ENCODE peak calls at places on chromosomes 12 and 14, in seven cellular contexts. E is HFF-Myc, G is esophagus squamous epithelium, C is ovary, R is stomach, D is fibroblast of the aortic adventitia, Q is A549. W is an unnamed sample.

GRCh38 chr14:92516966-92517350 is 3.4 kb downstream of the RIN3 start:
- DNase-seq in E (no peak), G (no peak), C (no peak), R (no peak), D (no peak), Q (no peak), W (no peak)

GRCh38 chr12:122127839-122128238 is 46.2 kb downstream of the IL31 start:
- DNase-seq in E (no peak), G (no peak), C (no peak), R (no peak), D (no peak), Q (no peak), W (no peak)

GRCh38 chr14:99749142-99749541 is 44.1 kb upstream of the EML1 start:
- DNase-seq in E (no peak), G (no peak), C (no peak), R (no peak), D (no peak), Q (no peak), W (no peak)

GRCh38 chr14:81446279-81447007 is 46.3 kb upstream of the STON2 start:
- DNase-seq in E (no peak), G (no peak), C (no peak), R (no peak), D (peak; percentile 28), Q (no peak), W (no peak)

GRCh38 chr14:58560208-58560607 is 77.6 kb upstream of the DACT1 start:
- DNase-seq in E (no peak), G (no peak), C (no peak), R (no peak), D (peak; percentile 72), Q (no peak), W (no peak)

GRCh38 chr14:103607039-103607668 is 21.9 kb upstream of the KLC1 start:
- DNase-seq in E (peak; percentile 96), G (no peak), C (peak; percentile 76), R (peak; percentile 52), D (peak; percentile 85), Q (no peak), W (no peak)

GRCh38 chr12:51103977-51104376 is 20.6 kb upstream of the CSRNP2 start:
- DNase-seq in E (no peak), G (no peak), C (no peak), R (no peak), D (no peak), Q (no peak), W (no peak)

GRCh38 chr14:90383126-90383730 is 13.6 kb upstream of the CALM1 start:
- DNase-seq in E (peak; percentile 97), G (peak; percentile 93), C (peak; percentile 100), R (peak; percentile 100), D (peak; percentile 100), Q (peak; percentile 97), W (peak; percentile 99)

GRCh38 chr14:23041729-23042128 is 283 bp upstream of the PSMB11 start:
- DNase-seq in E (no peak), G (no peak), C (no peak), R (no peak), D (no peak), Q (no peak), W (no peak)

DNA sequence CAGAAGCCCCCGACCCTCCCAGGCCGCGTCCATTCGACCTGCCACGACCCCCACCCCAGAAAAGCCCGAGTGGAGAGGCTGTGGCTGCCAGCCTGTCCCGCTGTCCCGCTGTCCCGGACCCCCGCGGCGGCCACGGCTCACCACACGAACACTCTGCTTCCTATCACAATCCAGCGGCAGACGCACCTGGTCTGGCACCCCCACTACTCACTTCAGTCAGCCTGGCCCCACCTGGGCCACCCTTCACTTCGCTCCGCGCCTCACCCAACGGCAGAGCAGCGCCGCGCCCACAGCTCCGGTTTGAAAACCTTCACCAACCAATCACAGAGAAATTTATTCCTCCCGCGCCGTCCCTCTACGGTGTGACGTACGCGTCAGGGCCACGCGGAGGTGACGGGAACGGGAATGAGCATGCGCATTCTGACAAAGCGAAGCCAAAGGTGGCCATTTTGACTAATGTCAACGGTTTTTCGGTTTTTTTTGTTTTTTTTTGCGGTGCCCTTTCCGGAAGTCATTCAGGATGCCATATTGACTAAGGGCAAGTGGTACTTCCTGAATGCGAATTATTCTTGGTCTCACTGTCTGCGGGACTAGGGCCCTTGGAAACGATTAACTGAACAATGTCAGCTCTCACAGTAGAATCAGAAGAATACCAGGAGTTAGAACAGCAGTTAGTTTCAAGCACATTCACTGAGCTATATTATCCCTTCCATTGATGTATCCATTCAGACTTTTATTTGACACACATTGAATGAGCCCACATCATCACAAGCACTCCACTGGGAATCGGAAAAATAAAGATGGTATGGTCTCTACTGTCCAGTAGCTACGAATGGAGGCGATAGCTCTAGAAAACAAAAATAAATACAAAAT is at the start of gene RACGAP1:
- DNase-seq in E (peak; percentile 98), G (peak; percentile 61), C (peak; percentile 94), R (peak; percentile 96), D (peak; percentile 99), Q (peak; percentile 97), W (peak; percentile 74)
- H3K4me3 ChIP-seq in E (peak within 1 kb of the TSS; percentile 78), G (peak within 1 kb of the TSS; percentile 79), C (peak within 1 kb of the TSS; percentile 80), R (peak within 1 kb of the TSS; percentile 91), D (peak within 1 kb of the TSS; percentile 92), Q (peak within 1 kb of the TSS; percentile 83), W (peak within 1 kb of the TSS; percentile 94)

GRCh38 chr12:108921946-108922345 is 42.1 kb downstream of the DAO start:
- DNase-seq in E (no peak), G (no peak), C (no peak), R (no peak), D (no peak), Q (no peak), W (no peak)
- TF ChIP-seq CTCF in E (no peak), G (no peak), C (no peak), R (no peak), D (no peak), Q (no peak), W (no peak)

GRCh38 chr14:104753528-104754212 is 723 bp downstream of the SIVA1 start:
- DNase-seq in E (no peak), G (no peak), C (no peak), R (no peak), D (no peak), Q (no peak), W (no peak)

GRCh38 chr14:104752735-104753527 is at the start of gene SIVA1:
- DNase-seq in E (peak; percentile 91), G (peak; percentile 100), C (peak; percentile 99), R (peak; percentile 100), D (peak; percentile 98), Q (peak; percentile 98), W (peak; percentile 85)

GRCh38 chr14:104755621-104756020 is 2.7 kb downstream of the SIVA1 start:
- DNase-seq in E (no peak), G (no peak), C (no peak), R (no peak), D (no peak), Q (no peak), W (no peak)

GRCh38 chr14:104752338-104752734 is 611 bp upstream of the SIVA1 start:
- DNase-seq in E (no peak), G (peak; percentile 100), C (no peak), R (no peak), D (no peak), Q (peak; percentile 95), W (no peak)

GRCh38 chr14:104754213-104754851 is 1.4 kb downstream of the SIVA1 start:
- DNase-seq in E (no peak), G (no peak), C (no peak), R (no peak), D (no peak), Q (no peak), W (no peak)
- H3K4me3 ChIP-seq in E (peak overlapping the region; percentile 88), G (peak overlapping the region; percentile 99), C (peak overlapping the region; percentile 94), R (peak overlapping the region; percentile 96), D (peak overlapping the region; percentile 96), Q (peak overlapping the region; percentile 100), W (peak overlapping the region; percentile 98)

GRCh38 chr12:2691001-2691339 is 103.8 kb upstream of the FKBP4 start:
- DNase-seq in E (no peak), G (no peak), C (no peak), R (no peak), D (no peak), Q (no peak), W (no peak)
- TF ChIP-seq CTCF in E (peak; percentile 15), G (no peak), C (no peak), R (no peak), D (no peak), Q (no peak), W (peak; percentile 14)

GRCh38 chr12:112555621-112556233 is 137.0 kb downstream of the PTPN11 start:
- DNase-seq in E (no peak), G (no peak), C (no peak), R (no peak), D (no peak), Q (peak; percentile 27), W (no peak)

GRCh38 chr12:112559784-112560183 is 141.0 kb downstream of the PTPN11 start:
- DNase-seq in E (no peak), G (no peak), C (no peak), R (no peak), D (peak; percentile 16), Q (no peak), W (no peak)

DNA sequence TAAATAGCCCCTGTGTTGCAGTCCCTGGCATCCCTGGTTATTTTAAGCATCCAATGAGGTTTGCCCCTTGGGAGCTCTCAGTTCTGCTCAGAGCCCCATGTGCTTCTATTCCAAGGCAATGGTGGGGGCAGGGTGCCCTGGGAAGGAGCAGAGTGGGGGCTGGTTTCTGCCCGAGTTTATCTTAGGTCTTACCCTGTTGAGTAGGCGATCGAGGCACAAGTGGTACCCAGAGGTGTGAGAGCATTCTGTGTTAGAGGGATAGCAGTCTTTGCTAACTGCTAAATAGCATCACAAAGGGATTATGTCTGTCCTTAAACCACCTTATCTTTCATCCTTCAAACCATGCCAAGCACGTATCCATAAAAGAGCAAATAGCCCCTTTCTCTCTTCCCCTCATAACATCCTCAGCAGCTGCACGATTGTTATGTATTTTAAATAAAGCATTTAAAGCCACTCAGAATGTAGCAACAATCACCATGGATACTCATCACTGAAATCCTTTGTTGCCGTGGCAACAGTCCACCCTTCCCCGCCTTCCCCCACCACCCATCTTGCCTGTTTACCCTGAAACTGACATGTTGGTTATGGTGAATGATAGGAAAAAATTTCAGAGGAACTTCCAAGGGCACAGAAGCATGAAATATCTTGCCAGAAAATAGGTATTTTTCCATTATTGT is 139.3 kb downstream of the PTPN11 start:
- DNase-seq in E (no peak), G (no peak), C (no peak), R (no peak), D (no peak), Q (no peak), W (no peak)
- H3K4me3 ChIP-seq in E (no peak overlapping the region), G (no peak overlapping the region), C (no peak overlapping the region), R (no peak overlapping the region), D (no peak overlapping the region), Q (no peak overlapping the region), W (no peak overlapping the region)

GRCh38 chr12:55737581-55738112 is 5.3 kb upstream of the GDF11 start:
- DNase-seq in E (no peak), G (no peak), C (no peak), R (no peak), D (no peak), Q (no peak), W (no peak)
- TF ChIP-seq CTCF in E (no peak), G (no peak), C (no peak), R (no peak), D (no peak), Q (no peak), W (no peak)

DNA sequence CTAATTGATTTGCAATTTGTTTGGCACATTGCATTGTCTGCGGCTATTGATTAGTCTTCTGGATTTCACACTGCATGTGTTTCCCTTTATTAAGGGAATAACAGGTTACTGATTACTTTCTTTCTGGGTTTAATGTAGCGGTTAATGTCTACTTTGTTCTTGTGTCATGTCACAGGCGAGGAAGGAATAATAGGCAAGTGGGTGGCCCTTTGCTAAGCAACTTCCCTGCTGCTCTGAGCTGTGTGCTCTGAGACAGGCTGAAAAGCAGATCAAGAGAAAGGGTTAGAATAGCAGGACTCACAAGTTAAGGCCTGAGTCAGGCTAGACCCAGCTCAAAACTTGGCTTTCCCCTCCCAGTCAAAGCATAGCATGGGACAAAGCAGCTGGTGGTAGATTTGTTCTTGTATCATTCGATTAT is 77.2 kb downstream of the NKX2-1 start:
- DNase-seq in E (no peak), G (no peak), C (no peak), R (no peak), D (no peak), Q (no peak), W (no peak)
- H3K4me3 ChIP-seq in E (no peak overlapping the region), G (no peak overlapping the region), C (no peak overlapping the region), R (no peak overlapping the region), D (no peak overlapping the region), Q (no peak overlapping the region), W (no peak overlapping the region)

W was measured in AG04449.